ENCODE peak calls at places on chromosomes 1 and 21, in ten cellular contexts. M, N, S, W, D, G, B, J, P and K are unnamed samples.

GRCh38 chr1:178230881-178231409 is 137.0 kb downstream of the RASAL2 start:
- DNase-seq in N (no peak), D (no peak), B (no peak), S (no peak), G (no peak), W (no peak), P (no peak), M (no peak), J (no peak), K (no peak)

GRCh38 chr1:22673486-22674409 is 20.7 kb downstream of the C1QB start:
- DNase-seq in P (no peak), B (peak), D (peak), W (peak), G (peak), M (no peak), N (no peak), S (no peak), J (peak), K (peak)

GRCh38 chr1:208190784-208191183 is 53.4 kb downstream of the PLXNA2 start:
- DNase-seq in M (no peak), J (no peak), W (no peak), S (no peak), D (no peak), P (no peak), N (no peak), G (no peak), B (no peak), K (no peak)

GRCh38 chr1:3431266-3431665 is 23.2 kb upstream of the ARHGEF16 start:
- DNase-seq in S (peak), N (no peak), G (no peak), M (no peak), D (no peak), J (no peak), W (no peak), B (no peak), P (no peak), K (no peak)

GRCh38 chr1:52365091-52365745 is 787 bp downstream of the CC2D1B start:
- DNase-seq in B (peak), M (no peak), S (peak), W (no peak), J (no peak), G (peak), D (no peak), N (no peak), P (no peak), K (no peak)

GRCh38 chr21:38389891-38390290 is 108.4 kb downstream of the ERG start:
- DNase-seq in N (no peak), S (no peak), G (no peak), M (no peak), W (no peak), B (no peak), D (no peak), J (no peak), P (no peak), K (no peak)

GRCh38 chr1:172671591-172671990 is 12.7 kb downstream of the FASLG start:
- DNase-seq in S (no peak), B (no peak), W (peak), G (peak), J (no peak), N (no peak), D (no peak), M (no peak), P (no peak), K (no peak)

GRCh38 chr1:110237406-110238152 is 27.5 kb downstream of the KCNC4 start:
- DNase-seq in B (peak), S (no peak), M (no peak), D (no peak), G (peak), J (no peak), N (no peak), P (no peak), W (no peak), K (no peak)

GRCh38 chr1:248592655-248593054 is 4.8 kb downstream of the OR2T10 start:
- DNase-seq in N (no peak), P (no peak), W (no peak), J (no peak), S (no peak), B (no peak), D (no peak), M (no peak), G (no peak), K (no peak)

GRCh38 chr1:47677241-47677940 is 239.5 kb downstream of the FOXD2 start:
- DNase-seq in J (peak), G (no peak), N (no peak), W (no peak), P (no peak), M (no peak), D (no peak), B (no peak), S (peak), K (no peak)

GRCh38 chr1:69513621-69514020 is 54.1 kb upstream of the LRRC7 start:
- DNase-seq in B (peak), D (no peak), J (no peak), P (no peak), G (peak), W (no peak), S (no peak), N (no peak), M (no peak), K (no peak)

GRCh38 chr1:245742891-245743290 is 588.1 kb downstream of the KIF26B start:
- DNase-seq in B (peak), N (no peak), P (no peak), G (no peak), W (no peak), M (no peak), S (no peak), J (no peak), D (no peak), K (no peak)

GRCh38 chr1:199272107-199272506 is 633.3 kb downstream of the PTPRC start:
- DNase-seq in G (peak), M (no peak), N (no peak), D (no peak), S (no peak), B (peak), P (no peak), W (peak), J (no peak), K (no peak)

GRCh38 chr1:234505774-234506114 is 26.8 kb upstream of the TARBP1 start:
- DNase-seq in J (no peak), D (no peak), W (no peak), G (peak), M (no peak), S (no peak), B (peak), P (no peak), N (no peak), K (no peak)

GRCh38 chr1:31064685-31065309 is 720 bp downstream of the PUM1 start:
- DNase-seq in B (peak), S (no peak), J (no peak), G (no peak), P (no peak), W (no peak), N (no peak), D (no peak), M (peak), K (no peak)

GRCh38 chr1:42125552-42125951 is 27.7 kb upstream of the GUCA2B start:
- DNase-seq in P (no peak), G (no peak), W (no peak), N (no peak), B (no peak), M (no peak), J (no peak), S (no peak), D (no peak), K (no peak)

GRCh38 chr1:153697191-153697872 is 18.8 kb downstream of the NPR1 start:
- DNase-seq in W (no peak), D (no peak), J (no peak), P (no peak), S (peak), N (no peak), M (no peak), G (peak), B (peak), K (peak)

GRCh38 chr1:221328371-221328770 is 413.5 kb downstream of the DUSP10 start:
- DNase-seq in P (no peak), M (no peak), N (no peak), S (no peak), W (no peak), B (no peak), D (no peak), J (no peak), G (no peak), K (no peak)

GRCh38 chr1:155313266-155313665 is 4.6 kb downstream of the FDPS start:
- DNase-seq in N (no peak), M (no peak), P (no peak), J (no peak), B (no peak), S (no peak), D (no peak), W (no peak), G (no peak), K (no peak)

GRCh38 chr1:192147221-192147620 is 11.0 kb upstream of the RGS18 start:
- DNase-seq in S (no peak), N (no peak), J (no peak), G (no peak), W (no peak), P (no peak), M (no peak), D (no peak), B (no peak), K (no peak)

GRCh38 chr1:188668083-188668482 is 1809.6 kb downstream of the BRINP3 start:
- DNase-seq in P (no peak), D (no peak), N (no peak), B (no peak), W (no peak), J (no peak), M (no peak), G (no peak), S (peak), K (no peak)

GRCh38 chr1:156406229-156406628 is 37.2 kb downstream of the RHBG start:
- DNase-seq in W (no peak), S (no peak), B (no peak), J (no peak), N (no peak), M (no peak), G (no peak), P (no peak), D (no peak), K (no peak)

GRCh38 chr1:226135709-226136108 is 50.8 kb downstream of the ACBD3 start:
- DNase-seq in P (no peak), G (no peak), B (no peak), J (peak), S (no peak), D (no peak), M (no peak), W (no peak), N (no peak), K (no peak)

GRCh38 chr21:38955495-38955894 is 149.8 kb downstream of the ETS2 start:
- DNase-seq in N (no peak), M (no peak), J (no peak), B (peak), W (no peak), D (no peak), S (no peak), G (peak), P (no peak), K (no peak)

GRCh38 chr1:25698252-25698651 is 81.7 kb downstream of the MAN1C1 start:
- DNase-seq in M (no peak), G (peak), J (no peak), P (no peak), D (no peak), B (no peak), S (no peak), W (no peak), N (no peak), K (no peak)

GRCh38 chr1:172895050-172895460 is 155.7 kb downstream of the TNFSF18 start:
- DNase-seq in N (no peak), B (peak), W (no peak), D (no peak), S (no peak), J (no peak), P (no peak), M (peak), G (peak), K (no peak)

GRCh38 chr1:226656601-226657277 is 82.3 kb downstream of the ITPKB start:
- DNase-seq in W (peak), P (no peak), N (no peak), G (peak), M (no peak), D (peak), J (no peak), B (peak), S (no peak), K (no peak)

GRCh38 chr1:41399148-41399795 is 38.0 kb downstream of the FOXO6 start:
- DNase-seq in B (no peak), W (no peak), D (no peak), S (peak), G (no peak), N (no peak), M (no peak), P (no peak), J (no peak), K (no peak)

GRCh38 chr1:201568859-201569294 is 29.9 kb downstream of the NAV1 start:
- DNase-seq in N (no peak), D (no peak), P (no peak), W (no peak), J (no peak), B (no peak), S (no peak), M (no peak), G (no peak), K (no peak)

GRCh38 chr1:236472850-236473788 is 50.7 kb upstream of the LGALS8 start:
- DNase-seq in P (no peak), N (no peak), J (no peak), M (no peak), B (no peak), D (no peak), W (no peak), G (peak), S (no peak), K (no peak)

GRCh38 chr1:211490038-211490678 is 1.8 kb downstream of the RD3 start:
- DNase-seq in D (no peak), P (peak), J (no peak), G (no peak), S (no peak), W (no peak), B (no peak), N (no peak), M (no peak), K (no peak)

GRCh38 chr1:103248417-103249102 is 140.2 kb upstream of the COL11A1 start:
- DNase-seq in P (no peak), M (no peak), S (no peak), G (no peak), W (no peak), N (no peak), D (no peak), J (no peak), B (no peak), K (no peak)

GRCh38 chr1:25577151-25577920 is 33.9 kb downstream of the LDLRAP1 start:
- DNase-seq in P (no peak), S (no peak), N (no peak), M (no peak), W (no peak), D (no peak), G (no peak), J (no peak), B (no peak), K (no peak)

GRCh38 chr1:228508253-228508652 is 21.1 kb downstream of the RNF187 start:
- DNase-seq in B (no peak), G (no peak), J (no peak), N (no peak), S (no peak), P (no peak), D (no peak), W (no peak), M (no peak), K (no peak)

GRCh38 chr1:14238472-14239059 is 359.9 kb upstream of the KAZN start:
- DNase-seq in N (no peak), G (no peak), S (no peak), M (no peak), P (no peak), B (peak), W (no peak), D (no peak), J (no peak), K (no peak)

GRCh38 chr1:13816016-13816760 is 116.2 kb downstream of the PRDM2 start:
- DNase-seq in G (no peak), N (no peak), B (no peak), W (no peak), S (peak), M (no peak), P (peak), J (no peak), D (no peak), K (no peak)

GRCh38 chr1:36881071-36881405 is 153.3 kb downstream of the GRIK3 start:
- DNase-seq in G (no peak), B (no peak), N (no peak), M (no peak), D (no peak), S (peak), J (peak), W (no peak), P (no peak), K (peak)
- TF ChIP-seq CTCF in G (no peak), B (no peak), N (no peak), M (no peak), D (no peak), S (no peak), J (no peak), W (no peak), P (no peak), K (no peak)

DNA sequence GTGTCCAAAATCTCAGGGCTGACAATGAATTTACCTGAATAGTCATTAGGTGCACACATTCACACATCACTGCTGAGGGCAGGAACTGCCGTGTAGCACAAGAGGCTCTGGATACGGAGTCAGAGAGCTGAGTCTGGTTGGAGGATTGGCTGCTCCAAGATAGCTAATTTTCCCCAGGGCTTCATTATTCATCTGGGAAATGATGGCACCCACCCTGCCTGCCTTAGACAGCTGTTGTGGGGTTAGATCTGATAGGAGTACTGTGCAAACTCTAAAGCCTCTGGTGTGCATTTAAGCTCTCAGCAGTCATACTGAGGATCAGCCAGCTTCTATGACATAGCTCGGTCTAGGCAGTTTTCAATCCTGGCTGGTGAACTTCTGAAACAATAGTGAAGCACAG is 67.0 kb downstream of the LMX1A start:
- DNase-seq in G (no peak), D (no peak), M (no peak), N (no peak), P (no peak), S (no peak), B (no peak), J (no peak), W (no peak), K (no peak)
- TF ChIP-seq CTCF in G (no peak), D (no peak), M (no peak), N (no peak), P (no peak), S (no peak), B (no peak), J (no peak), W (no peak), K (no peak)

GRCh38 chr21:45122432-45123132 is 48.2 kb downstream of the ADARB1 start:
- DNase-seq in G (no peak), W (no peak), J (no peak), N (no peak), B (no peak), D (no peak), S (no peak), P (no peak), M (no peak), K (no peak)

GRCh38 chr21:45124596-45124995 is 50.2 kb downstream of the ADARB1 start:
- DNase-seq in M (no peak), G (no peak), N (no peak), J (no peak), D (no peak), W (no peak), B (no peak), S (no peak), P (no peak), K (no peak)

GRCh38 chr21:45120975-45121374 is 46.6 kb downstream of the ADARB1 start:
- DNase-seq in M (no peak), B (no peak), P (no peak), W (no peak), J (no peak), D (no peak), N (no peak), S (no peak), G (peak), K (no peak)

GRCh38 chr21:45125347-45125746 is 51.0 kb downstream of the ADARB1 start:
- DNase-seq in N (no peak), G (no peak), S (no peak), J (no peak), M (no peak), D (no peak), P (no peak), W (no peak), B (no peak), K (no peak)

GRCh38 chr21:45123440-45123839 is 49.1 kb downstream of the ADARB1 start:
- DNase-seq in N (no peak), S (no peak), M (no peak), D (no peak), J (no peak), G (no peak), P (no peak), W (no peak), B (no peak), K (no peak)
- TF ChIP-seq CTCF in N (no peak), S (no peak), M (no peak), D (no peak), J (no peak), G (no peak), P (no peak), W (no peak), B (no peak), K (no peak)

GRCh38 chr1:46619656-46620055 is 3.0 kb upstream of the MOB3C start:
- DNase-seq in N (no peak), B (no peak), S (no peak), P (no peak), J (no peak), M (no peak), W (no peak), G (no peak), D (no peak), K (no peak)

GRCh38 chr1:46623733-46624695 is 7.4 kb upstream of the MOB3C start:
- DNase-seq in S (no peak), B (no peak), M (no peak), N (no peak), D (no peak), G (peak), P (no peak), W (no peak), J (no peak), K (no peak)

GRCh38 chr1:46621930-46622329 is 5.3 kb upstream of the MOB3C start:
- DNase-seq in J (no peak), W (no peak), M (no peak), S (no peak), B (peak), G (peak), P (no peak), D (no peak), N (no peak), K (no peak)

GRCh38 chr1:46618746-46619415 is 2.3 kb upstream of the MOB3C start:
- DNase-seq in B (no peak), M (no peak), W (no peak), J (no peak), D (no peak), N (no peak), P (no peak), S (no peak), G (no peak), K (no peak)

GRCh38 chr1:46622341-46622740 is 5.7 kb upstream of the MOB3C start:
- DNase-seq in B (peak), M (no peak), W (no peak), D (no peak), S (peak), P (no peak), G (peak), N (no peak), J (no peak), K (no peak)
- TF ChIP-seq CTCF in B (peak), M (no peak), W (peak), D (peak), S (peak), P (peak), G (peak), N (no peak), J (peak), K (peak)

GRCh38 chr1:182484531-182485257 is 34.7 kb downstream of the RGSL1 start:
- DNase-seq in N (peak), P (no peak), D (no peak), W (no peak), B (no peak), J (no peak), G (no peak), S (peak), M (peak), K (no peak)
- TF ChIP-seq CTCF in N (peak), P (no peak), D (no peak), W (no peak), B (no peak), J (peak), G (peak), S (peak), M (peak), K (no peak)

DNA sequence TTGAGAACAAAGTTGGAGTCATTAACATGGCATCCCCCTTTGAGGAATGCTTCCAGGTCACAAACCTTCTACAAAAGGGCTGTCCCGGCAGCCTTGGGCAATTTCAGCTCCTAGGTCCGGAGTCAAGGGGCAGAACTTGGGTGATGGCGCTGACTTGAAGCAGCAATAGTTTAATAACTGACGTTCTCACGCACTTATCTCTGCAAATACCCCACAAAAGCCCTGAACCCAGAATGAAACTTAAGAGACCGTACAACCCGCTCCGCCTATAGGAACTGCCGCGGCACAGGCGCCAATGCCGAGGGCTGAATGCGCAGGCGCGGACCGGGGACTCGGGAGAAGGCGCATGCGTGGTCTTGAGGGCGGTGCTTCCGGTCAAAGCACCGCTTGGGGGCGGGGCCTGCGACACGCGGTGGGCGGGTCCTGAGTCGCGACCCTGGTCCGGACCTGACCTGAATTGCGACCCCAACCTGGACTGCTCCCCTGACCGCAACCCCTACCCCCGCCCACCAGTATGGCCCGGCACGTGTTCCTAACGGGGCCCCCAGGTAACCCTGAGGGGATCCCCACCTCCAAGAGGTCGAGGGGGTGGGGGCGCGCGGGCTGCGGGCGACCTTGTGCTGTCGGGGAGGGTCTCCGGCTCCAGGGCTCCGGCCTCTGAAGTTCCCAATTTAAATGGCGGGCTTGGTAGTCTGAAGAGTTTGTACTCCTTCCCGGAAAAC is at the start of gene NTPCR:
- DNase-seq in B (peak), S (peak), D (peak), N (peak), G (peak), P (peak), W (peak), M (peak), J (peak), K (peak)
- TF ChIP-seq CTCF in B (no peak), S (peak), D (no peak), N (no peak), G (no peak), P (no peak), W (peak), M (no peak), J (peak), K (no peak)